ENCODE peak calls at places on chromosomes 4 and X, in six cellular contexts. G is tibial nerve, H is spleen, Y is lung, X is HepG2, F is ovary. W is an unnamed sample.

GRCh38 chrX:134513091-134513490 is 53.1 kb downstream of the HPRT1 start:
- DNase-seq in G (no peak), H (no peak), Y (no peak), X (no peak), F (no peak), W (no peak)

GRCh38 chr4:61373901-61374611 is 173.9 kb downstream of the ADGRL3 start:
- DNase-seq in X (no peak), G (no peak), F (no peak), H (no peak), Y (no peak), W (no peak)

GRCh38 chr4:71941001-71941400 is 90.8 kb upstream of the NPFFR2 start:
- DNase-seq in Y (no peak), G (no peak), X (peak; percentile 1), H (no peak), F (no peak), W (no peak)

GRCh38 chr4:139950568-139950967 is 203.4 kb downstream of the MAML3 start:
- DNase-seq in H (no peak), Y (no peak), F (no peak), X (no peak), G (no peak), W (no peak)

GRCh38 chr4:127634181-127634580 is 1.4 kb downstream of the INTU start:
- DNase-seq in H (no peak), X (no peak), F (no peak), Y (no peak), G (no peak), W (no peak)

GRCh38 chrX:97529801-97530200 is 646.1 kb downstream of the RPA4 start:
- DNase-seq in Y (no peak), X (no peak), F (no peak), H (no peak), G (no peak), W (no peak)

GRCh38 chrX:17376381-17377046 is 1.5 kb downstream of the NHS start:
- DNase-seq in X (no peak), H (peak; percentile 72), F (peak; percentile 46), Y (no peak), G (no peak), W (no peak)

GRCh38 chr4:16122225-16122624 is 38.4 kb upstream of the PROM1 start:
- DNase-seq in H (no peak), X (no peak), Y (no peak), G (no peak), F (no peak), W (no peak)

GRCh38 chr4:45954280-45954679 is 169.6 kb downstream of the GABRG1 start:
- DNase-seq in F (no peak), Y (no peak), G (no peak), H (no peak), X (no peak), W (no peak)

GRCh38 chrX:83416273-83416672 is 91.8 kb upstream of the POU3F4 start:
- DNase-seq in F (no peak), G (no peak), Y (no peak), H (no peak), X (no peak), W (no peak)

GRCh38 chr4:16692493-16692892 is 206.0 kb downstream of the LDB2 start:
- DNase-seq in X (no peak), G (no peak), H (no peak), Y (no peak), F (no peak), W (no peak)

GRCh38 chr4:48102303-48102702 is 31.7 kb downstream of the TXK start:
- DNase-seq in X (no peak), G (no peak), Y (no peak), H (no peak), F (no peak), W (no peak)
- TF ChIP-seq CTCF in X (no peak), G (no peak), Y (no peak), H (no peak), F (no peak), W (no peak)

GRCh38 chr4:57308301-57308700 is 198.1 kb upstream of the IGFBP7 start:
- DNase-seq in F (no peak), X (no peak), Y (no peak), G (no peak), H (no peak), W (no peak)

GRCh38 chr4:57305836-57306235 is 195.7 kb upstream of the IGFBP7 start:
- DNase-seq in H (no peak), G (no peak), F (no peak), Y (no peak), X (no peak), W (no peak)

DNA sequence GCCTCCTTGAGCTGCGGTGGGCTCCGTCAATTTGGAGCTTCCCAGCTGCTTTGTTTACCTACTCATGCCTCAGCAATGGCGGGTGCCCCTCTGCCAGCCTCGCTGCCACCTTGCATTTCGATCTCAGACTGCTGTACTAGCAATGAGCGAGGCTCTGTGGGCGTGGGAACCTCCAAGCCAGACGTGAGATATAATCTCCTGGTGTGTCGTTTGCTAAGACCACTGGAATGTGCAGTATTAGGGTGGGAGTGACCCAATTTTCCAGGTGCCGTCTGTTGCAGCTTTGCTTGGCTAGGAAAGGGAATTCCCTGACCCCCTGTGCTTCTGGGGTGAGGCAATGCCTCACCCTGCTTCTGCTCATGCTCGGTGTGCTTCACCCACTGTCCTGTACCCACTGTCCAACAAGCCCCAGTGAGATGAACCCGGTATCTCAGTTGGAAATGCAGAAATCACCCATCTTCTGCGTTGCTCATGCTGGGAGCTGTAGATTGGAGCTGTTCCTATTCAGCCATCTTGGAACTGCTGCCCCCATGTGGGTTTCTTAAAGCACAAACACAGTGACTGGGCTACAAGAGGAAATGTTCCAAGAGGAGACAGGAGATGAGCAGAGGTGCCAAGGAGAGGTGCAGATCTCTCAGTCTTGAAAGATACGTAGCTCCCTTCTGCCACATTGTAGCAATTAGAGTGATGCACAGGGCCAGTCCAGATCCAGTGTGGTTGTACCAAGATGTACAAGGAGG is 193.0 kb upstream of the IGFBP7 start:
- DNase-seq in X (no peak), F (no peak), Y (no peak), G (no peak), H (no peak), W (no peak)
- H3K4me1 ChIP-seq in X (no peaks in the 10 kb centered on the region), F (no peaks in the 10 kb centered on the region), Y (no peaks in the 10 kb centered on the region), G (no peaks in the 10 kb centered on the region), H (no peaks in the 10 kb centered on the region), W (no peaks in the 10 kb centered on the region)

GRCh38 chr4:120923201-120923522 is 636 bp upstream of the PRDM5 start:
- DNase-seq in H (no peak), G (no peak), X (no peak), F (no peak), Y (no peak), W (no peak)
- H3K4me3 ChIP-seq in H (no peak overlapping the region), G (peak overlapping the region; percentile 81), X (no peak overlapping the region), F (peak overlapping the region; percentile 51), Y (peak overlapping the region; percentile 93), W (peak overlapping the region; percentile 80)

GRCh38 chr4:63580796-63581475 is 828.3 kb downstream of the TECRL start:
- DNase-seq in G (no peak), H (no peak), X (no peak), Y (no peak), F (no peak), W (no peak)

GRCh38 chr4:63583561-63583960 is 825.7 kb downstream of the TECRL start:
- DNase-seq in F (no peak), X (no peak), G (no peak), H (no peak), Y (no peak), W (no peak)

GRCh38 chr4:63582997-63583396 is 826.3 kb downstream of the TECRL start:
- DNase-seq in G (no peak), X (no peak), H (no peak), Y (no peak), F (no peak), W (no peak)

DNA sequence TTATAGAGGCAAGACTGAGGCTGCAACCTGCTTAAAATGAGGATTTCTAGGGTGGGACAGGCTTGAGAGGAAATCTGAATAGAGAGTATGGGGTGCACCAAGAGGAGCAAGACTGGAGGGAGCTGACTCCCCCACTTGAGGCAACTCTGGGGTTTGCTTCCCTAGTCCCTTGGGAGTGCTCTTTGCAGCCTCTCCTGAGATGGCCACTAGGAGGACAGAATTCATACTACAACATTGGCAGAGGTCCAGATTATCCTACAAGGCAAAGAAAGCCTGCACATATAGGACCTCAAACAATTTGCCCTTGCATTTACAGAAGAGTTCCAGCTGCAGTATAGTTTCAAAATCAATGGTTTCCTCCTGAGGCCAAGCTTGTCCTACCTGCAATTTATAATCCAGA is 830.9 kb downstream of the TECRL start:
- DNase-seq in H (no peak), X (no peak), Y (no peak), G (no peak), F (no peak), W (no peak)
- TF ChIP-seq CTCF in H (no peak), X (no peak), Y (no peak), G (no peak), F (no peak), W (no peak)

DNA sequence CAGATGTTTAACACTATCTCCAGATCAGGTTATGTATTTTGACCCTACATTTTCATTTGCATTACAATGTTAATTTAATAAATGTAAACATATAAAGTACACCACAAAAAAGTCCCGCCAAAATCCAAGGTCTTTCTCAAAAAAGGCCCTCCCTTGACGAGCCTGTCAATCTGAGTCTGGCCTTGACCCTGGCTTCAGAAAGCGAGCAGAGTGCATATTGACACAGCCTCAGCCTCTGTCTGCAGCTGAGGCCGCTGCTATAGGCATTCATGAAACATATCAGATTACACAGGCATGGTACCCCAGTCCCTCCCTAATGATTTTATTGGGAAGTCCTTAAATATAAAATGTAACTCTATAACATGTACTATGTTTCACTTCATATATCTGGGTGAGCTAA is 6.2 kb downstream of the MBNL3 start:
- DNase-seq in H (no peak), Y (no peak), X (peak; percentile 83), F (no peak), G (no peak), W (no peak)
- H3K4me1 ChIP-seq in H (peaks cover 32% of the 10 kb centered on the region), Y (no peaks in the 10 kb centered on the region), X (peaks cover 93% of the 10 kb centered on the region), F (peaks cover 3% of the 10 kb centered on the region), G (peaks cover 5% of the 10 kb centered on the region), W (no peaks in the 10 kb centered on the region)

DNA sequence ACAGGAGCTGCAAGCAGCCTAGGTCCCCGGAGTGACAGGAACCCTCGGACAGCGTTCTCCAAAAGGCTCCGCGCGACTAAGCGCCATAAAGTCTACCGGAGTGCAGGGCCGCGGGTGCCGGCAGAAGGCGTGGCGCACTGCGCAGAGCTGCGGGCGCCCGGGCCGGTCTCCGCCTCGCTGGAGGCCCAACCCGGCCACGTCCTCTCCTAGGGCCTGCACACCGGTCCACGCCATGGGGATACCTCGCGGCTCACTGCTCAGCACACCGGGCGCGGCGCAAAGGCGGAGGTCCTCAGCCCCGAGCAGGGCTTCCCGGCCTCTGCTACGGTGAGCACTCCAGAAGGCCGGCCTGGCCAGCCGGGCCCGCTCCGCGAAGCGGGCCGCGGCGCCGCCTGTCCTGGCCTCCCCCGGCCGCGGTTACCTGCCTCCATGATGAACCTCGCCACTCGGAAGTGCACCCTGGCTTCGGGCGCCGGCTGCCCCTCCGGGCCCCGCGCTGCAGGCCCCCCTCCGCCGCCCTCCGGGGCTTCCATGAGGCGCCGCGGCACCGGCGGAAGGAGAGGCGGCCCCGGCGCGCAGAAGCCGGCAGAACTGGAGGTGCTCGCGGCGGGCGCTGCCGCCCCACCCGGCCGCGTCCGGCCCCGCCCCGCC is at the start of gene CCNQ:
- DNase-seq in Y (no peak), X (no peak), G (no peak), F (peak; percentile 52), H (peak; percentile 87), W (no peak)
- H3K4me3 ChIP-seq in Y (peak within 1 kb of the TSS; percentile 67), X (peak within 1 kb of the TSS; percentile 78), G (peak within 1 kb of the TSS; percentile 48), F (peak within 1 kb of the TSS; percentile 71), H (peak within 1 kb of the TSS; percentile 76), W (peak within 1 kb of the TSS; percentile 49)

W was measured in right atrium auricular region.